ENCODE peak calls at places on chromosomes 16 and 17, in nine cellular contexts. V is SK-N-SH, Q is endothelial cell of umbilical vein, D is stomach, T is GM23338, Z is transverse colon, P is breast epithelium, R is spleen, W is prostate gland. O is an unnamed sample.

GRCh38 chr17:43019418-43019817 is 2.8 kb downstream of the VAT1 start:
- DNase-seq in V (no peak), Q (no peak), D (no peak), T (no peak), Z (peak; percentile 44), P (no peak), R (no peak), W (no peak), O (no peak)

GRCh38 chr16:14284930-14285541 is 213.9 kb downstream of the MRTFB start:
- DNase-seq in V (no peak), Q (peak; percentile 76), D (peak; percentile 67), T (peak; percentile 73), Z (peak; percentile 67), P (peak; percentile 39), R (no peak), W (no peak), O (no peak)

GRCh38 chr16:80802902-80803301 is 1.5 kb downstream of the CDYL2 start:
- DNase-seq in V (no peak), Q (no peak), D (no peak), T (no peak), Z (no peak), P (no peak), R (peak; percentile 69), W (no peak), O (no peak)

GRCh38 chr17:38669520-38669919 is 5.2 kb downstream of the EPOP start:
- DNase-seq in V (no peak), Q (no peak), D (no peak), T (no peak), Z (no peak), P (no peak), R (no peak), W (no peak), O (no peak)

GRCh38 chr16:82456683-82457082 is 170.1 kb upstream of the CDH13 start:
- DNase-seq in V (peak; percentile 69), Q (peak; percentile 62), D (peak; percentile 69), T (peak; percentile 82), Z (peak; percentile 53), P (peak; percentile 27), R (no peak), W (peak; percentile 50), O (no peak)

GRCh38 chr17:56297142-56297541 is 143.9 kb downstream of the ANKFN1 start:
- DNase-seq in V (no peak), Q (peak; percentile 7), D (no peak), T (no peak), Z (no peak), P (no peak), R (no peak), W (no peak), O (no peak)

GRCh38 chr16:89375686-89376085 is 114.7 kb downstream of the ANKRD11 start:
- DNase-seq in V (no peak), Q (no peak), D (no peak), T (no peak), Z (no peak), P (no peak), R (no peak), W (no peak), O (no peak)

GRCh38 chr17:78954684-78955083 is 25.0 kb downstream of the LGALS3BP start:
- DNase-seq in V (no peak), Q (no peak), D (no peak), T (no peak), Z (no peak), P (no peak), R (no peak), W (no peak), O (no peak)

GRCh38 chr16:27436921-27437650 is 35.1 kb downstream of the IL21R start:
- DNase-seq in V (peak; percentile 4), Q (no peak), D (peak; percentile 24), T (no peak), Z (no peak), P (no peak), R (peak; percentile 52), W (no peak), O (peak; percentile 37)

GRCh38 chr16:82603784-82604411 is 22.9 kb upstream of the CDH13 start:
- DNase-seq in V (no peak), Q (peak; percentile 68), D (peak; percentile 35), T (peak; percentile 77), Z (peak; percentile 29), P (peak; percentile 26), R (no peak), W (peak; percentile 51), O (no peak)

DNA sequence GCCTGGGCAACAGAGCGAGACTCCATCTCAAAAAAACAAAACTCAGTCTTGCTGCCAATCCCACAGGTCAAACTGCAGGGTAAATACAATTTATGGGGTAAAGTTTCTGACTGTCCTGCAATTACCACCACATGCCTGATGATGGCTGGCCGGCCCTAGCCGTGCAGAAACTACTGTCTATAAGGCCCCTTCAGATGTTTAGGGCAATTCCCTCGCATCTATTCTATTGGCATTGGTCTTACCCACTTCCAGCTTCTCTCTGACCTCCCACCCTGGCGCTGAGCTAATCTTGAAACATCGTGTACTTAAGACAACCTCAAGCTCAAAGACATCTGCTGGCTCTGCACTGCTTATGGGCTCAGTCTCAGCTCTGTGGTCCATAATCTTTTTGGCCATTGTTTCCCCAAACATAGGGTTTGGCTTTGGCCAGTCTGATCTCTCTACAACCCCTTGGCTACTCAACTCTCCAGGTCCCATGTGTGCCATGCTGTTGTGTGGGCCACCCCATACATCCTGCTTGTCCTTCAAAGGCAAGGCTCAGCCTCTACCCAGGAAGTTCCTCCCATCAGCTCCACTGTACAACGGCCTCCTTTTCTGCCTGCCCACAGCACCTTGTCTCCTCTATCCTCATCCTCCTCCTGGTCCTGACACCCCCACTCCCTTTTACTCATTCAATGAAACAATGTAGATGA is 16.6 kb downstream of the MAP3K14 start:
- DNase-seq in V (no peak), Q (no peak), D (no peak), T (no peak), Z (no peak), P (no peak), R (no peak), W (no peak), O (no peak)
- TF ChIP-seq POLR2AphosphoS5 in V (no peak), Q (no peak), D (no peak), T (no peak), Z (no peak), P (no peak), R (no peak), W (no peak), O (no peak)

GRCh38 chr17:31573861-31574260 is 182.4 kb downstream of the RAB11FIP4 start:
- DNase-seq in V (peak; percentile 16), Q (no peak), D (no peak), T (no peak), Z (no peak), P (no peak), R (no peak), W (no peak), O (no peak)

GRCh38 chr17:31570231-31570630 is 178.8 kb downstream of the RAB11FIP4 start:
- DNase-seq in V (no peak), Q (no peak), D (no peak), T (no peak), Z (no peak), P (no peak), R (no peak), W (no peak), O (no peak)

GRCh38 chr17:31572341-31572740 is 180.9 kb downstream of the RAB11FIP4 start:
- DNase-seq in V (no peak), Q (no peak), D (no peak), T (no peak), Z (no peak), P (no peak), R (no peak), W (no peak), O (no peak)

GRCh38 chr17:31573047-31573446 is 181.6 kb downstream of the RAB11FIP4 start:
- DNase-seq in V (no peak), Q (no peak), D (no peak), T (no peak), Z (no peak), P (no peak), R (no peak), W (no peak), O (no peak)

DNA sequence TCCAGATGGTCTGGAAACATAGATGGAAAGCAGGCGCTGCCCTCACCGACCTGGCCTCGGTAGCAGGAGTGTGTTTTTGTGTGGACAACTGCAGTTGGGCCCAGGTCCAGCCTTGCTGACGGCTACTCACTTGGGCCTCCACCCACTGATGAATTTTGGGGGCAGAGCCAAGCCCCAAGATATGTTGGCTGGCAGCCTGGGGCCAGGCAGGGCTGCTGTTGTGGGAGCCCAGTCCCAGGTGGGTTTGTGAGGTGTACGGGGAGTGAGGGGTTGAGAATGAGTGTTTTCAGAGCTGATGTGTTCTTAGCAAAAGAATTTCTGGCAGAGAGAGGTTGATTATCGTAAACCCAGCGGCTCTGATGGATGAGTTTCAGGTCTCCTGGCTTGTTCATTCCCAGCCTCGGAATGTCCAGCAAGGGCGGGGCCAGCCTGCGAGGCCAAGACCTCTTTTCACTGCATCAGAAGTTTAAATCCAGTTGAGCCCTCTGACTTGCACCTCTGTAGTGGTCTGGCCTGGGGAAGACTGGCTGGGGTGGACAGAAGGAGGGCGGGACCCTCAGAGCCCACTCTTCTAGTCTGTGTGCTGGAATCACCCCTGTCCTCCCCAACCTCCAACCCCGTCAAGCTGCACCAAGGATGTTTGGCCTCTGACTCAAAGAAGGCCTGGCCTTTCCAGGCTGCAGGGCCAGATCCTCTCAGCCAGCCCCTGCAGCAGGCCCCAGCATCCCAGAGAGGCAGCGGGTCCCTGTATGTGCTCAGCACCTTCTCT is 179.8 kb downstream of the RAB11FIP4 start:
- DNase-seq in V (no peak), Q (no peak), D (peak; percentile 74), T (no peak), Z (peak; percentile 51), P (peak; percentile 68), R (no peak), W (peak; percentile 42), O (no peak)
- TF ChIP-seq POLR2AphosphoS5 in V (peak; percentile 77), Q (no peak), D (peak; percentile 20), T (no peak), Z (no peak), P (peak; percentile 73), R (no peak), W (peak; percentile 29), O (peak; percentile 71)

DNA sequence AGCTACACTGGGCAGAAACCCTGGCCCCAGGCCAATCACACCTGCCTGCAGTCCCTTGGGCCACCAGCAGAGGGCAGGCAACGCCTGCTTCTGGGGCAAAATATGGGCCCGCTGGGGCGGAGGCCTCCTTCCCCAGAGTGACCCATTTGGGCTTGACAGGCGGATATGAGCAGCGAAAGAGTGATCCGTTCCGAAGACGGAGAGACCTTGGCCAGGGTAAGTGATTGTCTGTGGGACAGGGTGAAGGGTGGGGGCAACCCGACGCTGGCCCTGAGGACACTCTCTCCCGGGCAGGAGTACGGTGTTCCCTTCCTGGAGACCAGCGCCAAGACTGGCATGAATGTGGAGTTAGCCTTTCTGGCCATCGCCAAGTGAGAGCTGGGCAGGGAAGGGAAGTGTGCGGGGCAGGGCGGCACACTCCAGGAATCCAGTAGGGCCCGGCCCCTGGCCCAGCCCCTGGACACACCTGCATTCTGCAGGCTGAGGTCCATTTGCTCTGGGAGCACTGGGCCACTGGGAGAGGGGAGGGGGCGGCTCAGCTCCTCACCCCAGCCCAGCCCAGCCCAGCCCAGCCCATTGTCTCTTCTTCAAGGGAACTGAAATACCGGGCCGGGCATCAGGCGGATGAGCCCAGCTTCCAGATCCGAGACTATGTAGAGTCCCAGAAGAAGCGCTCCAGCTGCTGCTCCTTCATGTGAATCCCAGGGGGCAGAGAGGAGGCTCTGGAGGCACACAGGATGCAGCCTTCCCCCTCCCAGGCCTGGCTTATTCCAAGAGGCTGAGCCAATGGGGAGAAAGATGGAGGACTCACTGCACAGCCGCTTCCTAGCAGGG is 3.5 kb upstream of the NHERF1 start:
- DNase-seq in V (peak; percentile 90), Q (peak; percentile 74), D (peak; percentile 96), T (peak; percentile 81), Z (peak; percentile 94), P (peak; percentile 84), R (peak; percentile 97), W (peak; percentile 86), O (no peak)
- TF ChIP-seq POLR2AphosphoS5 in V (no peak), Q (no peak), D (no peak), T (no peak), Z (no peak), P (peak; percentile 78), R (peak; percentile 91), W (peak; percentile 88), O (peak; percentile 62)

GRCh38 chr17:81676906-81677305 is 6.7 kb downstream of the ARL16 start:
- DNase-seq in V (peak; percentile 30), Q (no peak), D (no peak), T (no peak), Z (no peak), P (peak; percentile 61), R (no peak), W (no peak), O (no peak)
- TF ChIP-seq POLR2AphosphoS5 in V (no peak), Q (no peak), D (no peak), T (no peak), Z (no peak), P (no peak), R (no peak), W (no peak), O (no peak)

O was measured in vagina.